ENCODE peak calls at places on chromosomes 11 and 22, in six cellular contexts. Z, K, L, B, Y and O are unnamed samples.

GRCh38 chr22:49502126-49502826 is 325.4 kb downstream of the BRD1 start:
- DNase-seq in L (no peak), Z (no peak), B (no peak), K (no peak), Y (no peak), O (no peak)

GRCh38 chr22:30694638-30695350 is at the start of gene OSBP2:
- DNase-seq in Z (no peak), L (peak), Y (no peak), B (no peak), K (peak), O (no peak)

GRCh38 chr11:40029406-40029805 is 1430.0 kb downstream of the LRRC4C start:
- DNase-seq in K (no peak), Y (no peak), L (no peak), Z (no peak), B (no peak), O (peak)

GRCh38 chr22:37329239-37330140 is 47.2 kb downstream of the CYTH4 start:
- DNase-seq in B (no peak), K (no peak), Z (no peak), Y (no peak), L (no peak), O (no peak)

GRCh38 chr11:112355726-112356125 is 95.1 kb upstream of the PLET1 start:
- DNase-seq in B (no peak), K (no peak), Y (no peak), L (peak), Z (no peak), O (peak)

GRCh38 chr22:28198692-28199091 is 279.6 kb upstream of the PITPNB start:
- DNase-seq in Y (no peak), B (no peak), Z (no peak), L (no peak), K (no peak), O (no peak)

GRCh38 chr11:75365711-75366181 is 14.3 kb upstream of the ARRB1 start:
- DNase-seq in Z (no peak), B (no peak), K (no peak), Y (no peak), L (no peak), O (no peak)

GRCh38 chr11:11808992-11809583 is 32.7 kb upstream of the USP47 start:
- DNase-seq in Y (no peak), K (no peak), B (no peak), L (no peak), Z (no peak), O (no peak)

GRCh38 chr11:3169952-3170755 is 5.0 kb upstream of the OSBPL5 start:
- DNase-seq in Y (no peak), B (no peak), K (no peak), L (no peak), Z (no peak), O (peak)

GRCh38 chr11:1931326-1931725 is 11.8 kb downstream of the TNNT3 start:
- DNase-seq in K (peak), Y (no peak), B (no peak), L (peak), Z (no peak), O (no peak)

GRCh38 chr11:69464621-69464960 is 16.9 kb upstream of the LINC01488 start:
- DNase-seq in B (no peak), K (no peak), Z (no peak), Y (no peak), L (no peak), O (no peak)

GRCh38 chr11:116454020-116454645 is 318.7 kb downstream of the BUD13 start:
- DNase-seq in K (peak), Y (peak), Z (no peak), B (peak), L (peak), O (no peak)

GRCh38 chr11:14259186-14259784 is 99.7 kb downstream of the RRAS2 start:
- DNase-seq in Z (no peak), K (no peak), L (peak), Y (no peak), B (no peak), O (no peak)

GRCh38 chr11:20243974-20244373 is 83.7 kb upstream of the DBX1 start:
- DNase-seq in Y (no peak), B (no peak), Z (no peak), L (no peak), K (no peak), O (no peak)

GRCh38 chr11:16807306-16807705 is 68.9 kb downstream of the C11orf58 start:
- DNase-seq in K (no peak), B (no peak), Z (no peak), Y (no peak), L (no peak), O (no peak)

GRCh38 chr22:39994046-39994565 is 648 bp upstream of the FAM83F start:
- DNase-seq in Z (no peak), Y (no peak), L (no peak), B (no peak), K (no peak), O (no peak)

GRCh38 chr22:39185601-39186012 is 33.1 kb upstream of the CBX7 start:
- DNase-seq in L (no peak), Y (no peak), B (no peak), K (peak), Z (no peak), O (no peak)

GRCh38 chr11:75585271-75585670 is 23.2 kb downstream of the SERPINH1 start:
- DNase-seq in Z (no peak), Y (no peak), K (no peak), L (no peak), B (no peak), O (no peak)

GRCh38 chr11:15266999-15267398 is 152.3 kb downstream of the INSC start:
- DNase-seq in Z (no peak), B (no peak), K (no peak), Y (no peak), L (no peak), O (no peak)

GRCh38 chr11:131033151-131033651 is 116.9 kb upstream of the SNX19 start:
- DNase-seq in K (no peak), L (peak), B (peak), Z (no peak), Y (peak), O (no peak)

GRCh38 chr11:96875772-96876171 is 486.0 kb downstream of the JRKL start:
- DNase-seq in Y (no peak), K (no peak), L (no peak), B (no peak), Z (no peak), O (no peak)

GRCh38 chr11:81342956-81343355 is 1390.7 kb downstream of the FAM181B start:
- DNase-seq in L (no peak), Z (no peak), Y (no peak), K (no peak), B (no peak), O (no peak)

GRCh38 chr11:12214751-12215150 is 104.4 kb downstream of the MICAL2 start:
- DNase-seq in L (no peak), B (no peak), Z (no peak), Y (no peak), K (no peak), O (no peak)

GRCh38 chr11:70470127-70470526 is 71.8 kb downstream of the CTTN start:
- DNase-seq in B (no peak), Z (no peak), L (no peak), Y (no peak), K (no peak), O (no peak)

GRCh38 chr11:103959279-103959930 is 77.0 kb upstream of the DDI1 start:
- DNase-seq in Y (peak), Z (no peak), K (no peak), L (no peak), B (no peak), O (no peak)

GRCh38 chr11:21768388-21768787 is 424.5 kb upstream of the ANO5 start:
- DNase-seq in L (no peak), Y (no peak), Z (no peak), B (no peak), K (no peak), O (no peak)

GRCh38 chr22:49515486-49515885 is 312.2 kb downstream of the BRD1 start:
- DNase-seq in L (no peak), B (no peak), Z (no peak), Y (no peak), K (no peak), O (no peak)

DNA sequence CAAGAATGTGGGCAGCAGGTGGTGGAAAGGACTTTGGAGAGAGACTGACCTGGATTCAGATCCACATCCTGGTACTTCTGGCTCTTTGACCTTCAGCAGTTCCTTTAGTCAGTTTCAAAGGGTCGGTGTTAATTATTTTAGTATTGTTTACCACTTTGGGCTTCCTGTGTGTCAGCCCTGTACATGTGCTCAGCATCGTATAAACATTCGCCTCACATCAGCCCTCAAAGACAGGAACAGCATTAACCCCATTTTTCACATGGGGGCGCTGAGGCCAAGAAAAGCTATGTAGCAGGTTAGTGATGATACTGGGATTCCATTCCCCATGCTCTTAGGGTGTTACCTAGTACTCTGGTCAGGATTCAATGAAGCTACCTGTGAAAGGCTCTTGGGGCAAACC is 72.1 kb upstream of the YWHAH start:
- DNase-seq in B (no peak), K (no peak), Y (no peak), Z (no peak), L (peak), O (no peak)
- TF ChIP-seq CTCF in B (no peak), K (peak), Y (no peak), Z (no peak), L (no peak), O (no peak)

DNA sequence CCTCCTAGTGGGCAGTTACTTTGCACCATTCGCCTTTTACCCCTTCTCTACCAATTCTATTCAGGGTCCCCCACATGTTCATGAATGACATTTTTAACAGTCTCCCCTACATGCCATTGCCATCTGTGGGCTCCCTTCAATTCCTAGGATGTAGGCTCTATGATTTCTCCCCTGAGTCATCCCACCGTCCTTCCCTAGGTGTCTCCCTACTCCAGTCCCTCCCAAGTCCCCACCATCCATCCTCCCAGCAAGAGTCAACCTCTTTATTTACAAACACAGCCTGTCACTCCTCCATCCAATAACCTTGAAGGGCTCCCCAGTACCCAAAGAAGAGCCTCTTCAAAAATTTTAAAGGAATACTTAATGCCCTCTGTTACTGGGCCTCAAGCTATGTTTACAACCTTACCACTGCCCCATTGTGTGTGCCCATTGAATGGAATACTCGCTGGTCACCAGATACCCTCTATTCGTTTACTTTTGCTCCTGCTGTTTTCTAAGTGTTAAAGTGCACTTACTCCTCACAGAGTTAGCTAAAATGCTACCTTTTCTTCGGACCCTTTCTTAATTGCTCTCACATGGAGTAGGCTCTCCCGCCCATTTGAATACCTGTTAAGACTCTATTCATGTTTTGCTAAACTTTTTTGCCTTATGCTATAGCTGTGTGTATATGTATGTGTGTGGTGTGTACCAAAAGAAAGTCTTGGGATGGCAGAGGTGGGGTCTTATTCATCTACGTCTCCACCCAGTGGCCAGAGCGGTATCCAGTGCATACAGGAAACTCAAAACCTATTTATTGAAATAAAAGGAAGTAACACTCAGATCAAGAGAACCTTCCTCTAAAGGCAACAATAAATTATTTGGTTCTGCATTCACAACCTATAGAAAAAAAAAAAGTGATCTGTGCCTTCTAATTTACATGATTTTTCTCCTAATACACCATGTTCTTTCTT is 235.8 kb upstream of the CCDC90B start:
- DNase-seq in Z (no peak), Y (peak), L (peak), B (no peak), K (no peak), O (no peak)
- TF ChIP-seq CTCF in Z (no peak), Y (peak), L (peak), B (peak), K (peak), O (peak)

DNA sequence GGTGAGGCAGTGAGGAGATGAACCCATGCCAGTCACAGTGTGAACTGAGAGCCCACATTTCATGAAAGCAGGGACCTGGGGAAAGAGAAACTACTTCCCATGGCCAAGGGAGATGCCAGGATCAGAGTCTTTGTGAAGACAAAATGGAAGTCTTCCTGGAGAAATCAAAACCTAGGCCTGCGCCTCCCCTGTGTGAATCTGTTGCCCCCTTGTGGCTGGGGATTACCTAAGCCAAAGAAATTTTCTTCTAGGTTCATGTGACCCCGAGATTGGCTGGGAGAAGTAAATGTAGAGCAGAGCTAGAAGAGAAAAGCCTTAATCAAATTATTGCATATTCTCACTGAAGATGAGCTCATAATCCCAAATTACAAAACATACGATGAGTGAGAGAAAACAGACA is 1075.3 kb downstream of the TBC1D22A start:
- DNase-seq in Z (no peak), Y (no peak), B (no peak), K (no peak), L (peak), O (peak)
- TF ChIP-seq CTCF in Z (no peak), Y (peak), B (peak), K (no peak), L (peak), O (peak)

GRCh38 chr11:46239801-46240061 is 37.7 kb upstream of the CREB3L1 start:
- DNase-seq in B (no peak), L (no peak), K (no peak), Z (no peak), Y (no peak), O (no peak)

GRCh38 chr11:46238967-46239800 is 38.3 kb upstream of the CREB3L1 start:
- DNase-seq in K (peak), Z (peak), B (no peak), Y (peak), L (peak), O (no peak)

GRCh38 chr11:46236918-46237247 is 40.6 kb upstream of the CREB3L1 start:
- DNase-seq in Z (no peak), B (no peak), Y (no peak), K (no peak), L (no peak), O (no peak)

GRCh38 chr11:46237248-46238077 is 40.0 kb upstream of the CREB3L1 start:
- DNase-seq in Y (peak), L (peak), Z (no peak), K (peak), B (peak), O (no peak)

DNA sequence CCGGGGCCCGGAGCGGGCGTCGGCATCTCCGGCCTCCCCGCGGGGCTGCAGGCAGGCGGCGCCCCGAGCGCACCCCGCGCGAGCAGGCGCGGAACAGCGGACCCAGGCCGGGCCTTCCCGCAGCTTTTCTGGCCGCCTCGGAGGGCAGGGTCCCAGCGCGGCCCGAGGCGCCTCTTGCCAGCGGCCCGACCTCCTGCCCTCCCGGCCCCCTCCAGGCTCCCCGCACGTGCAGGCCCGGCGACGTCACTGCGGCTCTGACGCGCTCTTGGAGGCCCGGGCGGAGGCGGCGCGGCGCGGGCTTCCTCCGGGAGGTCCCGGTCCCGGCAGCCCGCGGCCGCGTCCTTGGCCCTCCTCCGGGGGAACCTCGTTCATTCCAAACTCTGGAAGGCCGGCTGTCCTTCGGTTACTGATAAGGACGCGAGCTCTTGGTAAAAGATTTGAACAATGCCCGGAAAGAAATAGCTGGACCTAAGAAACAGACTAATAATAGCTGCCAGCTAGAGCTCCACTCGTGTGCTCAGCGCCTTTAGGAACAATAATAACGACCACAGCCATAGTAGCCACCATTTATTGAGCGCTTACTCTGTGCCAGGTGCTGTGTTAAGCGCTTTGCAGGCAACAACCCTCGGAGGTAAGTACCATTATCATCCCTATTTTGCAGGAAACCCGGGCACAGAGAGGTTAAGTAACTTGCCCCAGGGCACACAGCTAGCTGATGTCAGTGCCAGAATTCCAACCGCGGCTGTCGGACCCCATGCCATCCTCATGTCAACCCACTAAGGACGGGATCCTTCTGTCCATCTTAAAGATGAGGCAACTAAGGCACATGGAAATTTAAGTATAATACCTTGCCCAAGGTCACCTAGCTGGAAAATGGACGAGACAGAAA is 39.1 kb upstream of the CREB3L1 start:
- DNase-seq in K (peak), Z (no peak), Y (no peak), L (peak), B (no peak), O (no peak)
- TF ChIP-seq CTCF in K (peak), Z (no peak), Y (no peak), L (no peak), B (peak), O (no peak)

GRCh38 chr11:83285131-83285770 is 916 bp downstream of the CCDC90B start:
- DNase-seq in B (no peak), K (no peak), Z (no peak), Y (no peak), L (no peak), O (no peak)

GRCh38 chr11:83284501-83285051 is 1.6 kb downstream of the CCDC90B start:
- DNase-seq in Y (no peak), L (no peak), K (no peak), Z (no peak), B (no peak), O (peak)

GRCh38 chr11:83287631-83288030 is 1.5 kb upstream of the CCDC90B start:
- DNase-seq in B (no peak), L (no peak), Y (no peak), K (no peak), Z (no peak), O (no peak)

GRCh38 chr11:83282084-83282716 is 4.0 kb downstream of the CCDC90B start:
- DNase-seq in K (no peak), Y (no peak), B (no peak), L (no peak), Z (no peak), O (peak)

GRCh38 chr11:83285771-83286528 is at the start of gene CCDC90B:
- DNase-seq in K (peak), L (peak), Y (peak), Z (peak), B (peak), O (peak)
- TF ChIP-seq CTCF in K (peak), L (no peak), Y (peak), Z (no peak), B (peak), O (peak)

DNA sequence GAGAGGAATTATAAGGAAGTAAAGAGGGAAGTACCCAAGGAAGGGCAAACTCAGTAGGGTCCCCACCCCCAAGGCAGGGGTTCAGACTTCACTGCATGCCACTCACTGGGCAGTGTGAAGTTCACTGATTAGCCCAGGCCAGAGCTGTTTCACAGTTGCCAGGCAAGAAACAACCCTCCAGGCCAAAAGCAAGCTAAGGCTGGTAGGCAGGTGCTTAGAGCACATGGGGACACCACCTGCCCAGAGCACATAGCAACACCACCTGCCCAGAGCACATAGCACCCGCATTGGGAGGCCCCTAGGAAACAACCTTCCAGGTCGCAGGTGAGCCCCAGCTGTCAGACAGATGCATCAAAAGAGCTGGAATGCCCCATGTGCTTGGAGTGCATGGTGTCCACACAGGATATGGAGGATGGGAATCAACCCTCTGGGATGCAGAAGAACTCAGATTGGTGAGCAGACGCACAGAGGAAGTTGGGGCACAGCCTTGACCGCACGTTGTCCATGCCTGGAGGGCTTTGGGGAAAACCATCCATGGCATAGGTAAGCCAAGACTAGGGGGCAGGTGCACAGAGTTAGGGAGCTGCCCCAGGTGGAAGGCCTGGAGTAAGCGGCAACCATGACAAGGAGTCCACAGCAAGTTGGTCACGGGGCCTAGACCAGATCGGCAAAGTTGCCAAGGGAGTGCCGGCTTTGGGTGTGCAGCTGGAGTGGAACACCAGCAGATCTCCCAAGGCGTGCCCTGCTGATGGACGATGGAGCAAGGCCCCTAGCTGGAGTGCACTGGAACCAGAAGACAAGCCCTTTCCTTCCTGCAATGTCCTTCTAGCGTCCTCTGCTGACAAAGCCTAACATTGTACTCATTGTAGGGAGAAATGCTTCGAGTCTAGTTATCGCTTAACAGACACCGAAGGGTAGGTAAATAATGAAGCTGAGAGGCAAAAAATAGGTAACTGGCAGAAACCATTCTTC is 7.8 kb upstream of the TMEM216 start:
- DNase-seq in K (no peak), B (no peak), Z (no peak), L (peak), Y (no peak), O (no peak)
- TF ChIP-seq CTCF in K (no peak), B (no peak), Z (no peak), L (no peak), Y (peak), O (peak)

GRCh38 chr11:47216141-47216798 is 1.5 kb downstream of the DDB2 start:
- DNase-seq in Y (peak), L (no peak), Z (peak), B (no peak), K (peak), O (no peak)
- TF ChIP-seq CTCF in Y (no peak), L (no peak), Z (peak), B (no peak), K (no peak), O (peak)

GRCh38 chr11:8247312-8247711 is 16.4 kb downstream of the LMO1 start:
- DNase-seq in Z (no peak), L (peak), Y (no peak), B (no peak), K (no peak), O (no peak)
- TF ChIP-seq CTCF in Z (peak), L (peak), Y (peak), B (peak), K (peak), O (peak)